ENCODE peak calls at places on chromosomes 6 and 20, in four cellular contexts. One of them, this sample, is unnamed.

GRCh38 chr6:39882567-39882953 is 51.7 kb downstream of the MOCS1 start:
- DNase-seq in C1 segment of cervical spinal cord: peak
- DNase-seq in NCI-H2081: no peak
- DNase-seq in occipital lobe: peak
- DNase-seq in this sample: peak

GRCh38 chr20:38209736-38210405 is 44.8 kb upstream of the TGM2 start:
- DNase-seq in C1 segment of cervical spinal cord: no peak
- DNase-seq in NCI-H2081: no peak
- DNase-seq in occipital lobe: no peak
- DNase-seq in this sample: peak

GRCh38 chr6:46661500-46661899 is 8.7 kb downstream of the SLC25A27 start:
- DNase-seq in C1 segment of cervical spinal cord: no peak
- DNase-seq in NCI-H2081: no peak
- DNase-seq in occipital lobe: no peak
- DNase-seq in this sample: no peak

GRCh38 chr20:1998193-1998520 is 4.3 kb upstream of the PDYN start:
- DNase-seq in C1 segment of cervical spinal cord: no peak
- DNase-seq in NCI-H2081: no peak
- DNase-seq in occipital lobe: no peak
- DNase-seq in this sample: no peak

GRCh38 chr6:24743944-24744335 is 25.0 kb upstream of the C6orf62 start:
- DNase-seq in C1 segment of cervical spinal cord: no peak
- DNase-seq in NCI-H2081: no peak
- DNase-seq in occipital lobe: no peak
- DNase-seq in this sample: no peak

GRCh38 chr20:36275011-36275410 is 31.1 kb upstream of the DLGAP4 start:
- DNase-seq in C1 segment of cervical spinal cord: no peak
- DNase-seq in NCI-H2081: no peak
- DNase-seq in occipital lobe: no peak
- DNase-seq in this sample: no peak

GRCh38 chr20:49642808-49643207 is 70.9 kb downstream of the B4GALT5 start:
- DNase-seq in C1 segment of cervical spinal cord: no peak
- DNase-seq in NCI-H2081: no peak
- DNase-seq in occipital lobe: no peak
- DNase-seq in this sample: no peak

GRCh38 chr6:112253842-112254816 is at the start of gene LAMA4:
- DNase-seq in C1 segment of cervical spinal cord: peak
- DNase-seq in NCI-H2081: peak
- DNase-seq in occipital lobe: peak
- DNase-seq in this sample: peak

GRCh38 chr20:38116409-38117165 is 48.5 kb downstream of the TGM2 start:
- DNase-seq in C1 segment of cervical spinal cord: no peak
- DNase-seq in NCI-H2081: no peak
- DNase-seq in occipital lobe: no peak
- DNase-seq in this sample: no peak

GRCh38 chr6:146860583-146860982 is 261.8 kb downstream of the ADGB start:
- DNase-seq in C1 segment of cervical spinal cord: no peak
- DNase-seq in NCI-H2081: no peak
- DNase-seq in occipital lobe: no peak
- DNase-seq in this sample: peak

GRCh38 chr6:127992144-127992543 is 91.3 kb upstream of the THEMIS start:
- DNase-seq in C1 segment of cervical spinal cord: no peak
- DNase-seq in NCI-H2081: no peak
- DNase-seq in occipital lobe: no peak
- DNase-seq in this sample: no peak

GRCh38 chr6:34207695-34208443 is 28.8 kb upstream of the HMGA1 start:
- DNase-seq in C1 segment of cervical spinal cord: no peak
- DNase-seq in NCI-H2081: no peak
- DNase-seq in occipital lobe: no peak
- DNase-seq in this sample: no peak

GRCh38 chr6:2196079-2196679 is 49.2 kb downstream of the GMDS start:
- DNase-seq in C1 segment of cervical spinal cord: no peak
- DNase-seq in NCI-H2081: peak
- DNase-seq in occipital lobe: no peak
- DNase-seq in this sample: no peak

GRCh38 chr6:1404066-1404712 is 14.8 kb downstream of the FOXF2 start:
- DNase-seq in C1 segment of cervical spinal cord: no peak
- DNase-seq in NCI-H2081: no peak
- DNase-seq in occipital lobe: no peak
- DNase-seq in this sample: no peak

GRCh38 chr6:43828711-43829110 is 58.7 kb downstream of the VEGFA start:
- DNase-seq in C1 segment of cervical spinal cord: no peak
- DNase-seq in NCI-H2081: no peak
- DNase-seq in occipital lobe: no peak
- DNase-seq in this sample: no peak

GRCh38 chr6:149223120-149223775 is 94.3 kb upstream of the TAB2 start:
- DNase-seq in C1 segment of cervical spinal cord: no peak
- DNase-seq in NCI-H2081: no peak
- DNase-seq in occipital lobe: no peak
- DNase-seq in this sample: no peak

GRCh38 chr6:134029495-134030455 is 22.6 kb downstream of the SLC2A12 start:
- DNase-seq in C1 segment of cervical spinal cord: no peak
- DNase-seq in NCI-H2081: peak
- DNase-seq in occipital lobe: no peak
- DNase-seq in this sample: no peak

GRCh38 chr6:75204222-75204958 is 1.5 kb downstream of the COL12A1 start:
- DNase-seq in C1 segment of cervical spinal cord: peak
- DNase-seq in NCI-H2081: peak
- DNase-seq in occipital lobe: peak
- DNase-seq in this sample: peak

This sample was measured in dorsolateral prefrontal cortex.